ENCODE peak calls at places on chromosomes 16 and 17, in ten cellular contexts. A is foreskin fibroblast; F is omental fat pad; C is GM10248; J is naive B cell; R is activated naive CD8-positive, alpha-beta T cell treated with anti-CD3 and anti-CD28 coated beads, Interleukin-2, amount 50 U/mL, for 24 hours; V is stimulated activated CD8-positive, alpha-beta memory T cell treated with anti-CD3 and anti-CD28 coated beads, Interleukin-2, amount 100 ng/mL, for 48 hours; I is KBM-7; T is NCI-H1436; M is fibroblast of the conjunctiva. H is an unnamed sample.
A peak's percentile ranks its signal among the peaks of the same experiment; 100 is the strongest.

GRCh38 chr17:77602883-77603640 is 355.4 kb upstream of the TNRC6C start:
- DNase-seq in I (no peak), C (no peak), V (no peak), J (no peak), M (no peak), F (no peak), T (no peak), A (no peak), R (no peak), H (no peak)

GRCh38 chr17:49565948-49566491 is 9.7 kb upstream of the NXPH3 start:
- DNase-seq in I (peak; percentile 42), T (peak; percentile 22), R (peak; percentile 43), F (peak; percentile 46), M (peak; percentile 22), A (peak; percentile 76), C (no peak), V (no peak), J (no peak), H (no peak)

GRCh38 chr17:27751622-27752490 is 48.5 kb downstream of the NOS2 start:
- DNase-seq in M (no peak), V (no peak), J (no peak), C (no peak), A (no peak), I (no peak), F (no peak), R (no peak), T (no peak), H (no peak)

GRCh38 chr17:62704381-62704971 is 77.0 kb downstream of the MRC2 start:
- DNase-seq in V (no peak), T (peak; percentile 39), A (peak; percentile 76), R (no peak), C (no peak), J (no peak), I (peak; percentile 45), M (no peak), F (no peak), H (no peak)

GRCh38 chr17:78360371-78361226 is 722 bp upstream of the SOCS3 start:
- DNase-seq in T (peak; percentile 90), C (peak; percentile 91), I (peak; percentile 91), A (peak; percentile 93), F (peak; percentile 95), R (peak; percentile 97), J (peak; percentile 82), M (no peak), V (peak; percentile 93), H (peak; percentile 82)

GRCh38 chr16:64858076-64858475 is 263.8 kb downstream of the CDH11 start:
- DNase-seq in A (peak; percentile 64), F (no peak), M (no peak), V (no peak), J (no peak), I (no peak), T (no peak), R (no peak), C (no peak), H (no peak)

GRCh38 chr16:10356870-10357842 is 28.7 kb upstream of the ATF7IP2 start:
- DNase-seq in R (no peak), M (no peak), F (no peak), J (no peak), C (no peak), A (no peak), T (no peak), I (no peak), V (no peak), H (no peak)

GRCh38 chr16:17312100-17312732 is 158.5 kb downstream of the XYLT1 start:
- DNase-seq in F (no peak), A (no peak), M (no peak), C (no peak), R (no peak), J (no peak), I (no peak), V (no peak), T (no peak), H (no peak)

GRCh38 chr17:31061678-31062077 is 33.1 kb upstream of the NF1 start:
- DNase-seq in I (peak; percentile 35), A (no peak), T (no peak), R (peak; percentile 8), J (no peak), F (no peak), V (no peak), M (no peak), C (no peak), H (no peak)

GRCh38 chr17:44002141-44002848 is 2.1 kb upstream of the NAGS start:
- DNase-seq in C (no peak), F (no peak), T (no peak), I (no peak), R (no peak), J (no peak), M (peak; percentile 57), V (no peak), A (peak; percentile 93), H (no peak)

GRCh38 chr17:7977039-7977438 is 25.4 kb upstream of the GUCY2D start:
- DNase-seq in J (no peak), V (no peak), C (no peak), T (no peak), R (no peak), I (no peak), M (no peak), A (no peak), F (no peak), H (no peak)

GRCh38 chr16:47150067-47150466 is 6.3 kb upstream of the NETO2 start:
- DNase-seq in T (no peak), C (no peak), V (no peak), F (no peak), M (no peak), J (no peak), A (no peak), R (no peak), I (no peak), H (no peak)

GRCh38 chr16:63530208-63530607 is 1494.0 kb upstream of the CDH8 start:
- DNase-seq in J (no peak), R (no peak), I (no peak), T (no peak), M (no peak), V (no peak), C (no peak), F (no peak), A (no peak), H (no peak)

GRCh38 chr17:38352245-38353083 is 820 bp downstream of the SOCS7 start:
- DNase-seq in J (peak; percentile 13), R (peak; percentile 27), I (peak; percentile 47), V (peak; percentile 3), F (no peak), A (peak; percentile 57), M (no peak), T (no peak), C (peak; percentile 37), H (no peak)

GRCh38 chr17:4161179-4161559 is 18.2 kb downstream of the CYB5D2 start:
- DNase-seq in M (peak; percentile 89), F (no peak), T (no peak), V (no peak), C (no peak), A (peak; percentile 97), J (no peak), R (no peak), I (no peak), H (no peak)

GRCh38 chr16:53061701-53062159 is 6.9 kb downstream of the CHD9 start:
- DNase-seq in A (no peak), T (no peak), C (peak; percentile 78), F (no peak), I (peak; percentile 23), M (no peak), V (peak; percentile 25), R (peak; percentile 68), J (peak; percentile 85), H (no peak)

GRCh38 chr17:48583708-48584582 is 5.8 kb upstream of the HOXB4 start:
- DNase-seq in F (no peak), M (no peak), C (no peak), V (no peak), R (no peak), I (no peak), A (no peak), T (no peak), J (no peak), H (no peak)

GRCh38 chr17:42354956-42355843 is 33.0 kb downstream of the STAT3 start:
- DNase-seq in V (no peak), I (no peak), M (peak; percentile 44), C (no peak), F (no peak), R (no peak), T (no peak), A (peak; percentile 30), J (no peak), H (no peak)

GRCh38 chr17:71966459-71967313 is 154.1 kb upstream of the SOX9 start:
- DNase-seq in F (no peak), R (no peak), V (no peak), M (no peak), J (no peak), A (no peak), I (no peak), C (no peak), T (no peak), H (no peak)

GRCh38 chr16:4358831-4359561 is 7.9 kb upstream of the PAM16 start:
- DNase-seq in T (no peak), C (peak; percentile 78), R (peak; percentile 77), J (peak; percentile 58), I (peak; percentile 35), F (no peak), M (no peak), A (peak; percentile 66), V (peak; percentile 56), H (peak; percentile 44)

GRCh38 chr16:56841659-56842058 is 23.3 kb upstream of the SLC12A3 start:
- DNase-seq in V (no peak), C (no peak), M (no peak), J (no peak), R (no peak), T (no peak), I (no peak), A (no peak), F (no peak), H (no peak)

GRCh38 chr17:42340691-42341127 is 47.5 kb downstream of the STAT3 start:
- DNase-seq in A (peak; percentile 18), I (no peak), T (no peak), F (no peak), J (no peak), V (no peak), M (no peak), R (peak; percentile 51), C (no peak), H (no peak)

GRCh38 chr16:27379919-27380318 is 22.1 kb upstream of the IL21R start:
- DNase-seq in V (no peak), A (no peak), C (no peak), T (no peak), J (no peak), M (no peak), R (no peak), F (no peak), I (no peak), H (no peak)

GRCh38 chr17:64048805-64049204 is 28.4 kb upstream of the ICAM2 start:
- DNase-seq in V (no peak), M (no peak), J (no peak), I (no peak), T (no peak), A (no peak), R (no peak), C (no peak), F (no peak), H (no peak)

GRCh38 chr17:51256101-51256500 is 3.7 kb downstream of the MBTD1 start:
- DNase-seq in C (no peak), J (no peak), T (no peak), R (no peak), A (no peak), V (no peak), I (no peak), M (no peak), F (no peak), H (no peak)

H was measured in activated effector memory CD4-positive, alpha-beta T cell treated with Interleukin-2 at 50 U/mL for 16 hours.